ENCODE peak calls at places on chromosomes 7 and 10, in nine cellular contexts. M, J, T, U, G, W, H, C and B are unnamed samples.

GRCh38 chr7:130930260-130930659 is 196.3 kb upstream of the KLF14 start:
- DNase-seq in H (no peak), T (peak; percentile 55), M (no peak), J (no peak), U (no peak), G (no peak), C (peak; percentile 44), W (no peak), B (no peak)

GRCh38 chr7:114302858-114303257 is 111.8 kb upstream of the FOXP2 start:
- DNase-seq in J (no peak), H (no peak), T (peak; percentile 8), U (peak; percentile 47), W (peak; percentile 4), C (no peak), M (no peak), G (no peak), B (no peak)

GRCh38 chr7:101201695-101202602 is 1.1 kb upstream of the MOGAT3 start:
- DNase-seq in M (no peak), U (no peak), G (no peak), C (no peak), T (no peak), H (no peak), J (no peak), W (no peak), B (peak; percentile 57)

GRCh38 chr7:84238611-84239010 is 44.0 kb upstream of the SEMA3A start:
- DNase-seq in M (no peak), W (no peak), T (no peak), U (no peak), C (no peak), H (no peak), G (no peak), J (no peak), B (no peak)

GRCh38 chr10:63554666-63555065 is 33.5 kb downstream of the REEP3 start:
- DNase-seq in U (peak; percentile 82), J (no peak), M (peak; percentile 60), T (peak; percentile 89), H (peak; percentile 86), G (no peak), W (peak; percentile 26), C (peak; percentile 91), B (no peak)

GRCh38 chr10:26770069-26770468 is 72.6 kb downstream of the PDSS1 start:
- DNase-seq in U (no peak), G (no peak), C (no peak), H (no peak), M (no peak), J (no peak), W (no peak), T (no peak), B (no peak)

GRCh38 chr7:101532000-101532399 is 97.1 kb downstream of the MYL10 start:
- DNase-seq in J (no peak), M (no peak), G (no peak), C (no peak), T (no peak), W (no peak), U (no peak), H (no peak), B (no peak)

GRCh38 chr10:30697806-30698205 is 68.3 kb upstream of the LYZL2 start:
- DNase-seq in H (no peak), W (no peak), T (no peak), U (no peak), C (no peak), J (no peak), M (no peak), G (no peak), B (no peak)

GRCh38 chr7:40802497-40802896 is 667.7 kb downstream of the SUGCT start:
- DNase-seq in H (no peak), U (no peak), G (no peak), T (no peak), J (no peak), M (no peak), W (no peak), C (no peak), B (no peak)

GRCh38 chr10:34437897-34438296 is 377.2 kb downstream of the PARD3 start:
- DNase-seq in C (no peak), W (no peak), U (no peak), G (no peak), J (peak; percentile 23), H (no peak), M (no peak), T (no peak), B (no peak)

GRCh38 chr7:98569606-98570337 is 47.3 kb upstream of the NPTX2 start:
- DNase-seq in T (peak; percentile 49), U (no peak), W (no peak), M (no peak), J (no peak), C (no peak), H (no peak), G (no peak), B (no peak)

GRCh38 chr10:119596537-119597404 is at the start of gene TIAL1:
- DNase-seq in M (peak; percentile 92), H (peak; percentile 100), W (peak; percentile 100), J (peak; percentile 100), C (peak; percentile 99), G (peak; percentile 99), U (peak; percentile 99), T (peak; percentile 96), B (peak; percentile 100)

GRCh38 chr10:132333386-132333785 is 1.4 kb downstream of the LRRC27 start:
- DNase-seq in H (no peak), J (no peak), W (no peak), M (no peak), T (no peak), U (no peak), C (no peak), G (no peak), B (no peak)
- H3K4me2 ChIP-seq in H (no peak overlapping the region), J (no peak overlapping the region), W (peak overlapping the region; percentile 79), M (no peak overlapping the region), T (no peak overlapping the region), U (no peak overlapping the region), C (no peak overlapping the region), G (no peak overlapping the region), B (no peak overlapping the region)

GRCh38 chr10:97850446-97850845 is 803 bp downstream of the GOLGA7B start:
- DNase-seq in J (peak; percentile 37), G (peak; percentile 43), U (no peak), T (no peak), W (no peak), C (no peak), M (no peak), H (no peak), B (no peak)
- H3K27ac ChIP-seq in J (no peak overlapping the region), G (no peak overlapping the region), U (no peak overlapping the region), T (no peak overlapping the region), W (no peak overlapping the region), C (no peak overlapping the region), M (no peak overlapping the region), H (no peak overlapping the region), B (no peak overlapping the region)

DNA sequence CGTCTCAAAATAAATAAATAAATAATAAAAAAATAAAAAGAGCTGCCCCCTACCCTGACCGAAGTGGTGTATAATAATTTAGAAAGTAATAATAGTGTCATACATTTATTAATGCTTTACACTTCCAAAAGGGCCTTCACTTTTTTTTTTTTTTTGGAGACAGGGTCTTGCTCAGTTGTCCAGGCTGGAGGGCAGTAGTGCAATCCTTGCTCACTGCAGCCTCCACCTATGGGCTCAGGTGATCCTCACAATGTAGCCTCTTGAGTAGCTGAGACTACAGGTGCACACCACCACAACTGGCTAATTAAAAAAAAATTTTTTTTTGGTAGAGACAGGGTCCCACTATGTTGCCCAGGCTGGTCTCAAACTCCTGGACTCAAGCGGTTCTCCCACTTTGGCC is 1.4 kb downstream of the FAM149B1 start:
- DNase-seq in G (no peak), U (no peak), H (no peak), C (no peak), W (no peak), M (no peak), T (no peak), J (no peak), B (no peak)
- H3K4me2 ChIP-seq in G (peak overlapping the region; percentile 85), U (peak overlapping the region; percentile 77), H (no peak overlapping the region), C (no peak overlapping the region), W (no peak overlapping the region), M (peak overlapping the region; percentile 85), T (no peak overlapping the region), J (no peak overlapping the region), B (no peak overlapping the region)

GRCh38 chr7:44572771-44573170 is 937 bp downstream of the DDX56 start:
- DNase-seq in G (no peak), H (no peak), T (no peak), W (no peak), C (no peak), J (no peak), U (no peak), M (no peak), B (no peak)
- H3K27ac ChIP-seq in G (peak overlapping the region; percentile 88), H (peak overlapping the region; percentile 71), T (peak overlapping the region; percentile 66), W (peak overlapping the region; percentile 81), C (peak overlapping the region; percentile 7), J (no peak overlapping the region), U (peak overlapping the region; percentile 53), M (peak overlapping the region; percentile 33), B (no peak overlapping the region)